ENCODE peak calls at places on chromosomes 3 and 15, in six cellular contexts. One of them, this sample, is unnamed.

GRCh38 chr15:63729115-63729884 is 104.4 kb downstream of the HERC1 start:
- DNase-seq in RWPE1: no peak
- DNase-seq in activated T-cell treated with anti-CD3 and anti-CD28 coated beads for 48 hours: peak; percentile 5
- DNase-seq in mesenteric fat pad: no peak
- DNase-seq in vagina: no peak
- DNase-seq in A673: no peak
- DNase-seq in this sample: no peak

GRCh38 chr3:4290272-4290893 is 12.8 kb upstream of the SETMAR start:
- DNase-seq in RWPE1: peak; percentile 20
- DNase-seq in activated T-cell treated with anti-CD3 and anti-CD28 coated beads for 48 hours: no peak
- DNase-seq in mesenteric fat pad: no peak
- DNase-seq in vagina: no peak
- DNase-seq in A673: peak; percentile 55
- DNase-seq in this sample: peak; percentile 18

GRCh38 chr3:157087398-157088132 is 72.4 kb downstream of the CCNL1 start:
- DNase-seq in mesenteric fat pad: no peak
- DNase-seq in RWPE1: peak; percentile 60
- DNase-seq in activated T-cell treated with anti-CD3 and anti-CD28 coated beads for 48 hours: no peak
- DNase-seq in vagina: no peak
- DNase-seq in A673: no peak
- DNase-seq in this sample: no peak

GRCh38 chr3:171354049-171354705 is 106.0 kb downstream of the TNIK start:
- DNase-seq in activated T-cell treated with anti-CD3 and anti-CD28 coated beads for 48 hours: no peak
- DNase-seq in mesenteric fat pad: no peak
- DNase-seq in vagina: no peak
- DNase-seq in A673: peak; percentile 11
- DNase-seq in RWPE1: peak; percentile 8
- DNase-seq in this sample: no peak

GRCh38 chr15:72236381-72237285 is 5.6 kb upstream of the PKM start:
- DNase-seq in RWPE1: no peak
- DNase-seq in activated T-cell treated with anti-CD3 and anti-CD28 coated beads for 48 hours: no peak
- DNase-seq in mesenteric fat pad: no peak
- DNase-seq in A673: no peak
- DNase-seq in vagina: no peak
- DNase-seq in this sample: no peak

GRCh38 chr3:138082085-138082991 is 33.1 kb downstream of the DZIP1L start:
- DNase-seq in RWPE1: peak; percentile 68
- DNase-seq in activated T-cell treated with anti-CD3 and anti-CD28 coated beads for 48 hours: no peak
- DNase-seq in A673: peak; percentile 35
- DNase-seq in mesenteric fat pad: no peak
- DNase-seq in vagina: no peak
- DNase-seq in this sample: no peak

GRCh38 chr3:27903447-27903846 is 181.3 kb upstream of the EOMES start:
- DNase-seq in mesenteric fat pad: no peak
- DNase-seq in activated T-cell treated with anti-CD3 and anti-CD28 coated beads for 48 hours: no peak
- DNase-seq in RWPE1: no peak
- DNase-seq in A673: no peak
- DNase-seq in vagina: no peak
- DNase-seq in this sample: no peak

GRCh38 chr3:98991393-98991792 is 89.9 kb upstream of the DCBLD2 start:
- DNase-seq in A673: no peak
- DNase-seq in RWPE1: no peak
- DNase-seq in vagina: no peak
- DNase-seq in activated T-cell treated with anti-CD3 and anti-CD28 coated beads for 48 hours: no peak
- DNase-seq in mesenteric fat pad: no peak
- DNase-seq in this sample: no peak

GRCh38 chr3:141105828-141106628 is 54.9 kb downstream of the SPSB4 start:
- DNase-seq in vagina: no peak
- DNase-seq in mesenteric fat pad: peak; percentile 59
- DNase-seq in RWPE1: peak; percentile 53
- DNase-seq in activated T-cell treated with anti-CD3 and anti-CD28 coated beads for 48 hours: peak; percentile 5
- DNase-seq in A673: peak; percentile 84
- DNase-seq in this sample: peak; percentile 97

GRCh38 chr3:191330309-191330712 is at the start of gene UTS2B:
- DNase-seq in RWPE1: peak; percentile 22
- DNase-seq in activated T-cell treated with anti-CD3 and anti-CD28 coated beads for 48 hours: no peak
- DNase-seq in vagina: no peak
- DNase-seq in A673: peak; percentile 36
- DNase-seq in mesenteric fat pad: no peak
- DNase-seq in this sample: no peak

GRCh38 chr3:62090066-62090465 is 283.3 kb downstream of the FEZF2 start:
- DNase-seq in RWPE1: no peak
- DNase-seq in vagina: no peak
- DNase-seq in A673: no peak
- DNase-seq in activated T-cell treated with anti-CD3 and anti-CD28 coated beads for 48 hours: no peak
- DNase-seq in mesenteric fat pad: no peak
- DNase-seq in this sample: no peak

GRCh38 chr15:69096197-69096596 is 64.2 kb upstream of the GLCE start:
- DNase-seq in vagina: no peak
- DNase-seq in mesenteric fat pad: no peak
- DNase-seq in RWPE1: no peak
- DNase-seq in activated T-cell treated with anti-CD3 and anti-CD28 coated beads for 48 hours: no peak
- DNase-seq in A673: no peak
- DNase-seq in this sample: no peak

GRCh38 chr15:72153269-72153668 is 35.1 kb downstream of the SENP8 start:
- DNase-seq in vagina: no peak
- DNase-seq in mesenteric fat pad: no peak
- DNase-seq in RWPE1: no peak
- DNase-seq in activated T-cell treated with anti-CD3 and anti-CD28 coated beads for 48 hours: no peak
- DNase-seq in A673: no peak
- DNase-seq in this sample: no peak

GRCh38 chr3:14894085-14894484 is 53.3 kb upstream of the NR2C2 start:
- DNase-seq in RWPE1: no peak
- DNase-seq in vagina: no peak
- DNase-seq in activated T-cell treated with anti-CD3 and anti-CD28 coated beads for 48 hours: no peak
- DNase-seq in A673: no peak
- DNase-seq in mesenteric fat pad: no peak
- DNase-seq in this sample: no peak

GRCh38 chr15:24966364-24967103 is 11.7 kb downstream of the SNRPN start:
- DNase-seq in vagina: no peak
- DNase-seq in RWPE1: no peak
- DNase-seq in A673: no peak
- DNase-seq in activated T-cell treated with anti-CD3 and anti-CD28 coated beads for 48 hours: no peak
- DNase-seq in mesenteric fat pad: no peak
- DNase-seq in this sample: no peak

GRCh38 chr15:70853855-70854668 is at the start of gene LARP6:
- DNase-seq in activated T-cell treated with anti-CD3 and anti-CD28 coated beads for 48 hours: peak; percentile 25
- DNase-seq in RWPE1: peak; percentile 39
- DNase-seq in mesenteric fat pad: no peak
- DNase-seq in A673: peak; percentile 71
- DNase-seq in vagina: no peak
- DNase-seq in this sample: peak; percentile 21

GRCh38 chr3:13015286-13016082 is 57.7 kb downstream of the IQSEC1 start:
- DNase-seq in vagina: no peak
- DNase-seq in A673: no peak
- DNase-seq in mesenteric fat pad: no peak
- DNase-seq in RWPE1: no peak
- DNase-seq in activated T-cell treated with anti-CD3 and anti-CD28 coated beads for 48 hours: peak; percentile 38
- DNase-seq in this sample: no peak

GRCh38 chr15:92101706-92102434 is 248.4 kb downstream of the SLCO3A1 start:
- DNase-seq in vagina: no peak
- DNase-seq in mesenteric fat pad: no peak
- DNase-seq in activated T-cell treated with anti-CD3 and anti-CD28 coated beads for 48 hours: no peak
- DNase-seq in A673: no peak
- DNase-seq in RWPE1: no peak
- DNase-seq in this sample: no peak

GRCh38 chr3:187066228-187066995 is 72.9 kb downstream of the RPL39L start:
- DNase-seq in mesenteric fat pad: no peak
- DNase-seq in RWPE1: peak; percentile 59
- DNase-seq in activated T-cell treated with anti-CD3 and anti-CD28 coated beads for 48 hours: peak; percentile 24
- DNase-seq in vagina: peak; percentile 49
- DNase-seq in A673: peak; percentile 80
- DNase-seq in this sample: no peak

GRCh38 chr3:29922990-29923746 is 642.3 kb downstream of the RBMS3 start:
- DNase-seq in activated T-cell treated with anti-CD3 and anti-CD28 coated beads for 48 hours: no peak
- DNase-seq in A673: no peak
- DNase-seq in vagina: no peak
- DNase-seq in RWPE1: peak; percentile 2
- DNase-seq in mesenteric fat pad: no peak
- DNase-seq in this sample: peak; percentile 20

GRCh38 chr3:150699068-150699635 is 4.6 kb downstream of the ERICH6 start:
- DNase-seq in activated T-cell treated with anti-CD3 and anti-CD28 coated beads for 48 hours: no peak
- DNase-seq in vagina: no peak
- DNase-seq in A673: peak; percentile 24
- DNase-seq in mesenteric fat pad: no peak
- DNase-seq in RWPE1: peak; percentile 48
- DNase-seq in this sample: no peak

GRCh38 chr3:8253201-8253600 is 248.4 kb upstream of the LMCD1 start:
- DNase-seq in RWPE1: no peak
- DNase-seq in vagina: no peak
- DNase-seq in A673: no peak
- DNase-seq in mesenteric fat pad: no peak
- DNase-seq in activated T-cell treated with anti-CD3 and anti-CD28 coated beads for 48 hours: no peak
- DNase-seq in this sample: no peak

GRCh38 chr3:47156418-47156817 is 7.5 kb downstream of the SETD2 start:
- DNase-seq in activated T-cell treated with anti-CD3 and anti-CD28 coated beads for 48 hours: no peak
- DNase-seq in A673: no peak
- DNase-seq in vagina: no peak
- DNase-seq in RWPE1: no peak
- DNase-seq in mesenteric fat pad: no peak
- DNase-seq in this sample: no peak

GRCh38 chr3:184525337-184526157 is 36.0 kb upstream of the EPHB3 start:
- DNase-seq in mesenteric fat pad: no peak
- DNase-seq in vagina: no peak
- DNase-seq in A673: no peak
- DNase-seq in RWPE1: no peak
- DNase-seq in activated T-cell treated with anti-CD3 and anti-CD28 coated beads for 48 hours: no peak
- DNase-seq in this sample: no peak

GRCh38 chr3:60176614-60177013 is 1074.6 kb downstream of the FHIT start:
- DNase-seq in RWPE1: no peak
- DNase-seq in mesenteric fat pad: no peak
- DNase-seq in activated T-cell treated with anti-CD3 and anti-CD28 coated beads for 48 hours: no peak
- DNase-seq in A673: no peak
- DNase-seq in vagina: no peak
- DNase-seq in this sample: no peak

GRCh38 chr15:85972805-85973540 is 106.7 kb upstream of the AGBL1 start:
- DNase-seq in mesenteric fat pad: no peak
- DNase-seq in activated T-cell treated with anti-CD3 and anti-CD28 coated beads for 48 hours: no peak
- DNase-seq in A673: no peak
- DNase-seq in RWPE1: no peak
- DNase-seq in vagina: no peak
- DNase-seq in this sample: no peak

GRCh38 chr3:179734497-179735281 is 81.8 kb downstream of the USP13 start:
- DNase-seq in vagina: no peak
- DNase-seq in A673: no peak
- DNase-seq in RWPE1: peak; percentile 33
- DNase-seq in activated T-cell treated with anti-CD3 and anti-CD28 coated beads for 48 hours: no peak
- DNase-seq in mesenteric fat pad: no peak
- DNase-seq in this sample: no peak

GRCh38 chr3:192408007-192408655 is 319.2 kb downstream of the FGF12 start:
- DNase-seq in activated T-cell treated with anti-CD3 and anti-CD28 coated beads for 48 hours: no peak
- DNase-seq in A673: no peak
- DNase-seq in vagina: no peak
- DNase-seq in RWPE1: no peak
- DNase-seq in mesenteric fat pad: no peak
- DNase-seq in this sample: no peak

GRCh38 chr15:41205315-41205714 is 25.2 kb downstream of the EXD1 start:
- DNase-seq in A673: no peak
- DNase-seq in activated T-cell treated with anti-CD3 and anti-CD28 coated beads for 48 hours: no peak
- DNase-seq in RWPE1: no peak
- DNase-seq in vagina: no peak
- DNase-seq in mesenteric fat pad: no peak
- DNase-seq in this sample: no peak

GRCh38 chr3:78645628-78646310 is 1122.0 kb downstream of the ROBO1 start:
- DNase-seq in activated T-cell treated with anti-CD3 and anti-CD28 coated beads for 48 hours: no peak
- DNase-seq in vagina: no peak
- DNase-seq in RWPE1: peak; percentile 29
- DNase-seq in A673: peak; percentile 87
- DNase-seq in mesenteric fat pad: no peak
- DNase-seq in this sample: no peak

GRCh38 chr15:30922469-30923311 is 19.0 kb downstream of the FAN1 start:
- DNase-seq in A673: peak; percentile 39
- DNase-seq in RWPE1: no peak
- DNase-seq in activated T-cell treated with anti-CD3 and anti-CD28 coated beads for 48 hours: no peak
- DNase-seq in vagina: no peak
- DNase-seq in mesenteric fat pad: no peak
- DNase-seq in this sample: no peak

GRCh38 chr15:88744548-88745020 is 58.7 kb upstream of the ACAN start:
- DNase-seq in vagina: peak; percentile 52
- DNase-seq in RWPE1: no peak
- DNase-seq in A673: no peak
- DNase-seq in mesenteric fat pad: no peak
- DNase-seq in activated T-cell treated with anti-CD3 and anti-CD28 coated beads for 48 hours: no peak
- DNase-seq in this sample: no peak

GRCh38 chr3:46934508-46935167 is 41.9 kb downstream of the CCDC12 start:
- DNase-seq in mesenteric fat pad: peak; percentile 87
- DNase-seq in vagina: no peak
- DNase-seq in A673: no peak
- DNase-seq in activated T-cell treated with anti-CD3 and anti-CD28 coated beads for 48 hours: no peak
- DNase-seq in RWPE1: peak; percentile 68
- DNase-seq in this sample: no peak